ENCODE peak calls at places on chromosomes 7 and 10, in five cellular contexts. One of them, this sample, is unnamed.

GRCh38 chr7:70693300-70693689 is 438.6 kb upstream of the GALNT17 start:
- DNase-seq in suprapubic skin: no peak
- DNase-seq in vagina: no peak
- DNase-seq in ovary: peak
- DNase-seq in HCT116: no peak
- DNase-seq in this sample: no peak

GRCh38 chr10:112166800-112167199 is 16.8 kb downstream of the GPAM start:
- DNase-seq in ovary: no peak
- DNase-seq in HCT116: no peak
- DNase-seq in suprapubic skin: no peak
- DNase-seq in vagina: no peak
- DNase-seq in this sample: no peak

GRCh38 chr10:17075975-17076374 is 53.6 kb downstream of the CUBN start:
- DNase-seq in ovary: no peak
- DNase-seq in HCT116: no peak
- DNase-seq in suprapubic skin: no peak
- DNase-seq in vagina: no peak
- DNase-seq in this sample: no peak

GRCh38 chr7:43785425-43785824 is 26.9 kb downstream of the BLVRA start:
- DNase-seq in ovary: peak
- DNase-seq in HCT116: no peak
- DNase-seq in vagina: no peak
- DNase-seq in suprapubic skin: no peak
- DNase-seq in this sample: no peak

GRCh38 chr7:7157887-7158271 is 24.5 kb upstream of the C1GALT1 start:
- DNase-seq in HCT116: no peak
- DNase-seq in ovary: no peak
- DNase-seq in vagina: no peak
- DNase-seq in suprapubic skin: no peak
- DNase-seq in this sample: no peak

GRCh38 chr7:39428221-39428620 is 138.0 kb upstream of the YAE1 start:
- DNase-seq in HCT116: no peak
- DNase-seq in ovary: no peak
- DNase-seq in suprapubic skin: no peak
- DNase-seq in vagina: no peak
- DNase-seq in this sample: no peak

GRCh38 chr7:727806-728460 is 852 bp upstream of the PRKAR1B start:
- DNase-seq in HCT116: no peak
- DNase-seq in ovary: peak
- DNase-seq in suprapubic skin: no peak
- DNase-seq in vagina: no peak
- DNase-seq in this sample: no peak

GRCh38 chr7:27164381-27165088 is 802 bp downstream of the HOXA9 start:
- DNase-seq in vagina: no peak
- DNase-seq in HCT116: no peak
- DNase-seq in suprapubic skin: peak
- DNase-seq in ovary: no peak
- DNase-seq in this sample: no peak

GRCh38 chr7:77685219-77685618 is 11.0 kb upstream of the RSBN1L start:
- DNase-seq in suprapubic skin: no peak
- DNase-seq in HCT116: no peak
- DNase-seq in vagina: no peak
- DNase-seq in ovary: no peak
- DNase-seq in this sample: no peak

GRCh38 chr10:70722820-70723424 is 50.6 kb downstream of the ADAMTS14 start:
- DNase-seq in vagina: no peak
- DNase-seq in ovary: no peak
- DNase-seq in HCT116: peak
- DNase-seq in suprapubic skin: no peak
- DNase-seq in this sample: no peak

GRCh38 chr7:74380720-74381119 is 73.0 kb upstream of the GTF2IRD1 start:
- DNase-seq in HCT116: no peak
- DNase-seq in ovary: no peak
- DNase-seq in vagina: no peak
- DNase-seq in suprapubic skin: no peak
- DNase-seq in this sample: no peak

GRCh38 chr10:113111900-113112853 is 162.1 kb downstream of the TCF7L2 start:
- DNase-seq in vagina: no peak
- DNase-seq in HCT116: no peak
- DNase-seq in ovary: no peak
- DNase-seq in suprapubic skin: peak
- DNase-seq in this sample: no peak

GRCh38 chr7:85135931-85136330 is 50.9 kb downstream of the SEMA3D start:
- DNase-seq in vagina: no peak
- DNase-seq in suprapubic skin: no peak
- DNase-seq in ovary: no peak
- DNase-seq in HCT116: no peak
- DNase-seq in this sample: no peak

GRCh38 chr7:119783799-119784198 is 489.2 kb upstream of the KCND2 start:
- DNase-seq in suprapubic skin: no peak
- DNase-seq in HCT116: no peak
- DNase-seq in ovary: no peak
- DNase-seq in vagina: no peak
- DNase-seq in this sample: no peak

GRCh38 chr10:75187961-75188426 is 22.6 kb upstream of the VDAC2 start:
- DNase-seq in ovary: no peak
- DNase-seq in HCT116: peak
- DNase-seq in vagina: no peak
- DNase-seq in suprapubic skin: no peak
- DNase-seq in this sample: no peak

GRCh38 chr10:31142026-31142425 is 110.4 kb upstream of the ZNF438 start:
- DNase-seq in ovary: no peak
- DNase-seq in suprapubic skin: no peak
- DNase-seq in HCT116: no peak
- DNase-seq in vagina: no peak
- DNase-seq in this sample: no peak

GRCh38 chr10:14386202-14386593 is 55.5 kb upstream of the FRMD4A start:
- DNase-seq in suprapubic skin: no peak
- DNase-seq in HCT116: no peak
- DNase-seq in ovary: no peak
- DNase-seq in vagina: no peak
- DNase-seq in this sample: no peak

GRCh38 chr10:126972622-126973414 is 67.6 kb downstream of the DOCK1 start:
- DNase-seq in suprapubic skin: no peak
- DNase-seq in HCT116: no peak
- DNase-seq in ovary: no peak
- DNase-seq in vagina: no peak
- DNase-seq in this sample: no peak

GRCh38 chr7:3092468-3092867 is 48.8 kb upstream of the CARD11 start:
- DNase-seq in vagina: no peak
- DNase-seq in suprapubic skin: no peak
- DNase-seq in ovary: no peak
- DNase-seq in HCT116: no peak
- DNase-seq in this sample: no peak

GRCh38 chr7:69186974-69187373 is 411.3 kb upstream of the AUTS2 start:
- DNase-seq in suprapubic skin: no peak
- DNase-seq in vagina: no peak
- DNase-seq in HCT116: no peak
- DNase-seq in ovary: no peak
- DNase-seq in this sample: no peak

GRCh38 chr7:69182596-69183467 is 415.4 kb upstream of the AUTS2 start:
- DNase-seq in suprapubic skin: no peak
- DNase-seq in ovary: no peak
- DNase-seq in vagina: no peak
- DNase-seq in HCT116: no peak
- DNase-seq in this sample: no peak

GRCh38 chr7:69185170-69185569 is 413.1 kb upstream of the AUTS2 start:
- DNase-seq in ovary: no peak
- DNase-seq in suprapubic skin: no peak
- DNase-seq in HCT116: no peak
- DNase-seq in vagina: peak
- DNase-seq in this sample: no peak

GRCh38 chr7:69187824-69188335 is 410.4 kb upstream of the AUTS2 start:
- DNase-seq in HCT116: no peak
- DNase-seq in suprapubic skin: no peak
- DNase-seq in ovary: no peak
- DNase-seq in vagina: no peak
- DNase-seq in this sample: no peak

GRCh38 chr7:69184339-69184738 is 413.9 kb upstream of the AUTS2 start:
- DNase-seq in vagina: peak
- DNase-seq in ovary: no peak
- DNase-seq in HCT116: no peak
- DNase-seq in suprapubic skin: no peak
- DNase-seq in this sample: no peak
- H3K4me3 ChIP-seq in vagina: no peak
- H3K4me3 ChIP-seq in ovary: no peak
- H3K4me3 ChIP-seq in HCT116: no peak
- H3K4me3 ChIP-seq in suprapubic skin: no peak
- H3K4me3 ChIP-seq in this sample: no peak

DNA sequence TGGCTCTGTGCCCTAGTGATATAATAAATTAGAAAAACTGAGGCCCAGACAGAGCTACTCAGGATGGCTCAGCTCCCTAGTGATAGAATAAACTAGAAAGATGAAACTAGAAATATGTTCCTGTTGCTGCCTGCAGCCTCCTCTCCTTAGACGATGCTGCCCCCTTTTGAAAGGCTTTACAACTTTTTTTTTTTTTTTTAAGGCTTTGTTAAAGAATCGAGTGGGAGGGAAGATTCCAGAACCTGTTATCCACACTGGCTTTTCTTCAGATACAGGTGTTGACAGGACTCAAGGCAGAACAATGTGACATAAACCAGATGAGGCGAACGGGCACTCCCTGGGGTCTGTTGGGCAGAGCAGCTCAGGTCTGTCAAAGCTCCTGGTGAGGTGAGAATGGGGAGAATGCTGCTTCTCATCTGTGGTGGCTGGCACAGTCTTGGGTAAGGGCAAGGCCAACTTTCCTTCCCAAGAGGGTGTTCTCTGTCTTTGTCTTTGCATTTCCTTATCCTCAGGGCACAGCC is 175.1 kb downstream of the COBL start:
- DNase-seq in vagina: no peak
- DNase-seq in ovary: no peak
- DNase-seq in suprapubic skin: no peak
- DNase-seq in HCT116: no peak
- DNase-seq in this sample: no peak
- TF ChIP-seq POLR2A in vagina: no peak
- TF ChIP-seq POLR2A in ovary: no peak
- TF ChIP-seq POLR2A in suprapubic skin: no peak
- TF ChIP-seq POLR2A in HCT116: no peak
- TF ChIP-seq POLR2A in this sample: no peak

DNA sequence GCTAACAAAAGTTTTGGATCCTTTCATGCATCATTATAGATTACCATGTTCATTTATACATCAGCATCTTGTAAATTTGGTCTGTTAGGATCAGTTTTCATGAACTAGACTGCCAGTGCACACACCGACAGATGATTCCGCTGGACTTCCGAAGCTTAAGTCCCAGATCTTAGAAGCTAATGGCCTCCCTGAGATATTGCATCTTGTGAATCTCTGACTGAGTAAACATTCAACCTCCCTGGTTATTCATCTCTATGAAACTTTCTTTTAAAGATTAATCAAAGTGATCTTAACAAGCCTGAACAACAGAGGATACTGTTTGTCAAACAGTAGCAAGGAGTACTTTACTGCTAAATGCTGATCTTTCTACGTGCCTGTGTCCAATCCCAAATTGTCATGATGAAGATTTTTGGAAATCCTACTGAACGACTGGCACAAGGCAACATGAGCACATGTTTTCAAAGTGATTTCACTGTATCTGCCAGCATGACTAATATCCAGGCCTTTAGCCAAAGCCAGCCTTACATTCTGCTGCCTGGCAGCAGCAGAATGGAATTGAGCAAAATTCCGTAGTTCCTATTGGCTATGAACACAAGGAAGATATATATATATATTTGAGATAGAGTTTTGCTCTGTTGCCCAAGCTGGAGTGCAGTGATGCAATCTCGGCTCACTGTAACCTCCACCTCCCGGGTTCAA is 91.3 kb upstream of the ANK3 start:
- DNase-seq in ovary: no peak
- DNase-seq in suprapubic skin: no peak
- DNase-seq in HCT116: peak
- DNase-seq in vagina: no peak
- DNase-seq in this sample: no peak
- TF ChIP-seq CTCF in ovary: no peak
- TF ChIP-seq CTCF in suprapubic skin: no peak
- TF ChIP-seq CTCF in HCT116: no peak
- TF ChIP-seq CTCF in vagina: no peak
- TF ChIP-seq CTCF in this sample: no peak

GRCh38 chr7:97015787-97016391 is 8.7 kb downstream of the DLX5 start:
- DNase-seq in ovary: no peak
- DNase-seq in vagina: no peak
- DNase-seq in suprapubic skin: no peak
- DNase-seq in HCT116: no peak
- DNase-seq in this sample: no peak
- H3K4me3 ChIP-seq in ovary: no peak
- H3K4me3 ChIP-seq in vagina: no peak
- H3K4me3 ChIP-seq in suprapubic skin: no peak
- H3K4me3 ChIP-seq in HCT116: no peak
- H3K4me3 ChIP-seq in this sample: no peak

DNA sequence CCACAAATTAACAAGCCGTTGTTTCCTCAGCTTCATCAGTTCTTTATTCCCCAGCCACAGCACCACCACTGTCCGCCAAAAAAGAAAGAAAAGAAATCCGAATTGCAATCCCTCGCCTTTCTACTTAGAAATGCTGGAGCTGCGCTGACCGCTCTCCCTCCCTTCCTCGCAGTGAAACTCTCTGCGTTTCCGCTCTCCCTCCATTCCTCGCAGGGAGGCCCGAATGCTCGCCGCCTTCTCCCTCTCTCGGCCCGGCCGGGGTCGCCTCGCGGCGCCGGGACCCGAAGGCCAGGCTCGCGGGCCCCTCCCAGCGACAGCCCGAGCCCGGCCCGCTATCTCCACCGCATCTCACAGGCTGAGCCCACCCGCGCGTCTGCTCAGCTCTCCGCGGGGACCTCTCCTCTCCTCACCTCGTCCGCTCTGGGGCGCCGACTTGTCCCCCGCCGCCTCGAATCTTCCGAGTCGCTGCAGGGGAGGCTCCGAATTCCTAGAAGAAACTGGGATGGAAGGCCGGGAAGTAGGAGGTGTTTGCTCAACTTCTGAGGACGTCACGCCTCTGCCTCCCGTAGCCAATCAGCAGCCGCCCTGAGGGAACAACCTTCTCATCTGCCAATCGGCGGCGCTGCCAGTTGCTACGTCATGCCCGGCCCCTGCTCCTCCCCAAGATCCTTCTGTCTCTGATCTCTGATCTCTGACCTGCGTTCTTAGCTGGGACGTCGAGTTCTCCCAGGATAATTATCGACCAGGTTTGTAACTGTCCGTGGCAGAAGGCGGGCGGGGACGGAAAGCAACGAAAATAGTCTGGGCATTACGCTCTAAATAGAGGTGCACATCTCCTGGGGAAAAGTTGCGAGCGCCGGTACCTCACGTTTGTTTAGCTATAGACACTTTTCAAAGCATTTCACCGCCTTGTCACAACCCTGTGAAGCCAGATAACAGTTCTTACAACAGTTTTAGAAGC is at the start of gene AASS:
- DNase-seq in suprapubic skin: peak
- DNase-seq in ovary: peak
- DNase-seq in HCT116: peak
- DNase-seq in vagina: peak
- DNase-seq in this sample: peak
- TF ChIP-seq POLR2A in suprapubic skin: peak
- TF ChIP-seq POLR2A in ovary: peak
- TF ChIP-seq POLR2A in HCT116: no peak
- TF ChIP-seq POLR2A in vagina: no peak
- TF ChIP-seq POLR2A in this sample: no peak

This sample was measured in esophagus squamous epithelium.